ENCODE peak calls at places on chromosomes 7 and 10, in seven cellular contexts. Z, B, S, J, U, G and D are unnamed samples.

GRCh38 chr7:156160811-156161210 is 348.5 kb upstream of the SHH start:
- DNase-seq in U (no peak), J (no peak), G (no peak), B (peak), Z (no peak), S (peak), D (no peak)

GRCh38 chr10:4242561-4243035 is 457.6 kb upstream of the KLF6 start:
- DNase-seq in G (no peak), S (no peak), U (no peak), B (no peak), J (peak), Z (peak), D (no peak)

GRCh38 chr10:126948355-126949160 is 43.3 kb downstream of the DOCK1 start:
- DNase-seq in G (no peak), Z (no peak), J (no peak), S (no peak), U (no peak), B (no peak), D (no peak)

GRCh38 chr10:45470098-45471012 is 96.3 kb downstream of the ALOX5 start:
- DNase-seq in B (no peak), G (no peak), S (no peak), U (no peak), J (no peak), Z (no peak), D (no peak)

GRCh38 chr10:126783806-126784205 is 113.3 kb upstream of the C10orf90 start:
- DNase-seq in Z (no peak), B (no peak), U (no peak), G (no peak), J (no peak), S (no peak), D (no peak)

GRCh38 chr10:89414879-89415821 is 782 bp downstream of the IFIT5 start:
- DNase-seq in G (peak), S (peak), B (peak), Z (peak), U (no peak), J (no peak), D (no peak)

GRCh38 chr10:123141791-123142700 is 5.9 kb upstream of the HMX2 start:
- DNase-seq in J (no peak), G (no peak), Z (no peak), U (no peak), S (no peak), B (no peak), D (no peak)

GRCh38 chr10:125605167-125605566 is 77.8 kb downstream of the TEX36 start:
- DNase-seq in J (peak), U (no peak), G (no peak), Z (no peak), B (no peak), S (no peak), D (no peak)

GRCh38 chr7:8388257-8388625 is 45.2 kb upstream of the NXPH1 start:
- DNase-seq in G (no peak), U (no peak), B (no peak), Z (no peak), S (no peak), J (no peak), D (no peak)

GRCh38 chr7:35754741-35755140 is 46.1 kb upstream of the SEPTIN7 start:
- DNase-seq in S (no peak), B (no peak), J (no peak), U (no peak), Z (no peak), G (no peak), D (no peak)

GRCh38 chr7:25117226-25118047 is 7.6 kb downstream of the CYCS start:
- DNase-seq in U (no peak), J (no peak), Z (no peak), B (peak), S (no peak), G (no peak), D (no peak)

GRCh38 chr7:25860206-25860881 is 291.7 kb upstream of the NFE2L3 start:
- DNase-seq in Z (peak), S (no peak), J (no peak), B (peak), U (peak), G (no peak), D (no peak)

GRCh38 chr10:80051993-80052392 is 26.5 kb upstream of the TMEM254 start:
- DNase-seq in B (no peak), J (no peak), U (no peak), S (no peak), G (no peak), Z (no peak), D (no peak)

GRCh38 chr10:91621483-91622113 is 11.3 kb downstream of the PPP1R3C start:
- DNase-seq in U (no peak), B (no peak), Z (no peak), S (no peak), J (no peak), G (no peak), D (no peak)

GRCh38 chr10:88901610-88902327 is 21.7 kb downstream of the STAMBPL1 start:
- DNase-seq in B (no peak), J (no peak), S (no peak), Z (no peak), U (no peak), G (no peak), D (no peak)

GRCh38 chr10:122127943-122128342 is 139.0 kb downstream of the TACC2 start:
- DNase-seq in U (no peak), G (no peak), B (no peak), S (no peak), Z (no peak), J (no peak), D (no peak)

GRCh38 chr7:4204530-4205165 is 477.4 kb upstream of the FOXK1 start:
- DNase-seq in B (no peak), U (no peak), S (no peak), Z (no peak), G (no peak), J (no peak), D (no peak)

GRCh38 chr10:113957013-113957412 is 86.7 kb upstream of the ADRB1 start:
- DNase-seq in U (no peak), Z (peak), G (no peak), B (no peak), S (no peak), J (peak), D (no peak)

GRCh38 chr7:95608344-95609173 is 12.2 kb upstream of the PDK4 start:
- DNase-seq in B (peak), J (peak), U (peak), Z (peak), S (peak), G (peak), D (no peak)

GRCh38 chr7:1641173-1641572 is 28.9 kb upstream of the ELFN1 start:
- DNase-seq in G (no peak), Z (no peak), J (no peak), B (no peak), U (no peak), S (no peak), D (no peak)

GRCh38 chr7:16357921-16358320 is 63.4 kb downstream of the CRPPA start:
- DNase-seq in B (peak), Z (no peak), J (no peak), S (no peak), U (no peak), G (no peak), D (no peak)

GRCh38 chr10:102801496-102801895 is 35.7 kb downstream of the CYP17A1 start:
- DNase-seq in B (no peak), J (no peak), G (no peak), U (no peak), Z (no peak), S (no peak), D (no peak)

GRCh38 chr7:148348466-148348865 is 242.1 kb upstream of the C7orf33 start:
- DNase-seq in B (peak), Z (no peak), U (no peak), G (no peak), S (no peak), J (no peak), D (no peak)

GRCh38 chr10:14653271-14654161 is 121.2 kb downstream of the FAM107B start:
- DNase-seq in Z (peak), S (peak), G (no peak), B (peak), J (no peak), U (no peak), D (no peak)

GRCh38 chr7:106129291-106129690 is 17.2 kb upstream of the SYPL1 start:
- DNase-seq in U (no peak), J (no peak), G (no peak), B (no peak), S (no peak), Z (no peak), D (no peak)

GRCh38 chr7:38463277-38464224 is 167.6 kb downstream of the AMPH start:
- DNase-seq in G (peak), S (peak), B (peak), J (peak), Z (peak), U (no peak), D (no peak)

GRCh38 chr7:47444376-47445098 is 137.4 kb downstream of the TNS3 start:
- DNase-seq in J (no peak), U (no peak), S (peak), Z (peak), B (peak), G (no peak), D (no peak)

GRCh38 chr7:16345979-16346958 is 75.1 kb downstream of the CRPPA start:
- DNase-seq in Z (peak), S (peak), B (no peak), G (no peak), J (peak), U (no peak), D (no peak)

GRCh38 chr10:80319725-80320290 is 30.4 kb upstream of the MAT1A start:
- DNase-seq in U (no peak), S (no peak), B (no peak), G (no peak), J (no peak), Z (no peak), D (no peak)

GRCh38 chr7:112422842-112423496 is 27.3 kb upstream of the IFRD1 start:
- DNase-seq in U (no peak), B (peak), G (peak), Z (peak), S (peak), J (peak), D (no peak)

GRCh38 chr10:107477266-107477665 is 312.8 kb upstream of the SORCS1 start:
- DNase-seq in S (no peak), U (no peak), G (no peak), B (no peak), J (no peak), Z (no peak), D (no peak)

GRCh38 chr10:98790817-98791216 is 344.1 kb upstream of the HPS1 start:
- DNase-seq in Z (peak), G (no peak), S (no peak), B (no peak), U (no peak), J (no peak), D (no peak)

GRCh38 chr7:134062460-134062859 is 64.7 kb upstream of the LRGUK start:
- DNase-seq in B (no peak), J (no peak), Z (no peak), U (no peak), S (no peak), G (no peak), D (no peak)

GRCh38 chr10:132361581-132362101 is 29.6 kb downstream of the LRRC27 start:
- DNase-seq in S (no peak), J (no peak), U (no peak), B (no peak), Z (no peak), G (peak), D (no peak)

GRCh38 chr7:151780626-151781025 is 96.3 kb downstream of the PRKAG2 start:
- DNase-seq in U (peak), G (no peak), B (no peak), S (no peak), J (no peak), Z (no peak), D (no peak)

GRCh38 chr7:106038916-106039315 is 73.2 kb downstream of the SYPL1 start:
- DNase-seq in G (no peak), Z (no peak), S (no peak), J (no peak), U (no peak), B (no peak), D (no peak)

GRCh38 chr10:127855584-127855881 is 37.2 kb downstream of the CLRN3 start:
- DNase-seq in J (no peak), B (no peak), Z (no peak), U (no peak), G (no peak), S (no peak), D (no peak)

GRCh38 chr7:2781636-2782035 is 62.5 kb downstream of the GNA12 start:
- DNase-seq in G (no peak), B (no peak), S (no peak), J (no peak), Z (no peak), U (no peak), D (no peak)

GRCh38 chr7:30738026-30738915 is 13.7 kb upstream of the INMT start:
- DNase-seq in J (no peak), S (no peak), B (no peak), Z (no peak), G (no peak), U (no peak), D (no peak)

GRCh38 chr10:12484945-12485805 is 135.8 kb downstream of the CAMK1D start:
- DNase-seq in S (peak), B (peak), G (peak), Z (no peak), U (peak), J (no peak), D (peak)